ENCODE peak calls at places on chromosomes 6 and 20, in six cellular contexts. W, E, L, A, R and F are unnamed samples. For H3K4me1, the result is how much of the 10 kb centered on the place peaks cover.

GRCh38 chr20:57737349-57737748 is 27.5 kb upstream of the PMEPA1 start:
- ATAC-seq in W (no peak), E (no peak), R (no peak), L (no peak), A (no peak), F (no peak)

GRCh38 chr20:61874421-61875068 is 191.1 kb downstream of the TAF4 start:
- ATAC-seq in E (no peak), L (no peak), A (peak), W (peak), R (peak), F (no peak)

GRCh38 chr6:130602151-130602770 is 224.9 kb upstream of the SMLR1 start:
- ATAC-seq in W (peak), L (no peak), R (no peak), E (no peak), A (no peak), F (no peak)

GRCh38 chr6:25181923-25182322 is 97.3 kb upstream of the CARMIL1 start:
- ATAC-seq in E (peak), A (no peak), R (peak), L (peak), W (no peak), F (no peak)

GRCh38 chr6:121794630-121795029 is 359.2 kb downstream of the GJA1 start:
- ATAC-seq in W (peak), L (no peak), E (no peak), A (no peak), R (no peak), F (no peak)

GRCh38 chr20:52682271-52682670 is 289.9 kb upstream of the TSHZ2 start:
- ATAC-seq in W (no peak), E (peak), A (no peak), L (no peak), R (no peak), F (no peak)

GRCh38 chr20:371755-372542 is 8.6 kb upstream of the TRIB3 start:
- ATAC-seq in R (peak), L (no peak), A (peak), E (peak), W (peak), F (peak)

GRCh38 chr20:23161244-23161875 is 75.2 kb upstream of the CD93 start:
- ATAC-seq in L (peak), W (no peak), A (peak), R (no peak), E (no peak), F (no peak)

GRCh38 chr20:1207293-1207884 is 4.1 kb downstream of the C20orf202 start:
- ATAC-seq in L (peak), E (no peak), W (peak), R (no peak), A (peak), F (no peak)

GRCh38 chr6:141403827-141404226 is 728.9 kb upstream of the GJE1 start:
- ATAC-seq in W (no peak), A (no peak), L (no peak), E (no peak), R (no peak), F (no peak)

GRCh38 chr6:44234101-44235090 is 11.0 kb downstream of the SLC29A1 start:
- ATAC-seq in E (peak), W (peak), L (peak), A (peak), R (peak), F (peak)

GRCh38 chr20:22576273-22576672 is 8.1 kb downstream of the FOXA2 start:
- ATAC-seq in E (no peak), R (no peak), L (no peak), W (no peak), A (no peak), F (no peak)

GRCh38 chr6:151317206-151317994 is 74.0 kb downstream of the ZBTB2 start:
- ATAC-seq in R (peak), E (no peak), L (no peak), A (no peak), W (peak), F (no peak)

GRCh38 chr20:14336667-14337066 is 745 bp downstream of the FLRT3 start:
- ATAC-seq in L (peak), R (peak), E (no peak), A (no peak), W (peak), F (no peak)

GRCh38 chr20:14334306-14334930 is 3.0 kb downstream of the FLRT3 start:
- ATAC-seq in R (peak), L (peak), A (no peak), E (peak), W (peak), F (no peak)

GRCh38 chr20:14335122-14335521 is 2.3 kb downstream of the FLRT3 start:
- ATAC-seq in R (no peak), L (peak), E (no peak), A (no peak), W (no peak), F (no peak)

GRCh38 chr20:14333734-14334133 is 3.7 kb downstream of the FLRT3 start:
- ATAC-seq in W (no peak), A (no peak), E (no peak), L (peak), R (no peak), F (no peak)

GRCh38 chr20:14337400-14338171 is at the start of gene FLRT3:
- ATAC-seq in L (peak), W (peak), R (peak), E (peak), A (no peak), F (peak)
- H3K4me3 ChIP-seq in L (no peak), W (peak), R (peak), E (no peak), A (no peak), F (peak)

GRCh38 chr6:42041131-42042055 is 8.9 kb upstream of the TAF8 start:
- ATAC-seq in W (no peak), E (no peak), R (no peak), A (no peak), L (no peak), F (no peak)

GRCh38 chr6:42042108-42042507 is 8.2 kb upstream of the TAF8 start:
- ATAC-seq in R (no peak), A (no peak), W (no peak), E (no peak), L (no peak), F (no peak)

GRCh38 chr6:42043787-42044475 is 6.4 kb upstream of the TAF8 start:
- ATAC-seq in E (peak), R (peak), L (peak), W (peak), A (peak), F (peak)

GRCh38 chr6:42038163-42038562 is 12.2 kb upstream of the TAF8 start:
- ATAC-seq in L (no peak), R (no peak), A (no peak), W (no peak), E (no peak), F (no peak)

DNA sequence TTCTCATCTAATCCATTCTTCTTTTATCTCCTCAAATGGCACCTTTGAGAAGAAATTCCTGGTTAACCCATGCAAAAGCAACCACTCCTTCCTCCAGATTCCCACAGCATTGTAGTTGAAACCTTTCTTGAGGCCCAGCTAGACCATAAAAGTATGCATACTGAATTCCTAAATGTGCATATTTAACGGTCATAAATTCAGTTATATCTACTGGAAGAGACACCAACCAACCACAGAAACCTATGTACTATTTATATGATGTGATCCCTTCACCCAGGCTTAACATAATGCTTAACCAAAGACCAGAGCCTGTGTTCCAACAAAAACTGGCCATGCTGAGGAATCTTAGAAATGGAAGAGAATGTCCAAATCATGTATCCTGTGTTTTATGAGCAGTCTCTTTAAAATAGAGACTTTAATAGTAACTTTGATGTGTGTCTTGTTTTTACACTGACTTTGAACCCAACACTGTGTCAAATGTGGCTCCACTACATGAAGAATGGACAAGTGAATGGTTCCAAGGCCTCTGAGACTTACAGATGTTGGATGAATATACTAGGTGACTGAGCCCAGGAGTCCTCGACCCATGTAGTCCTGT is 11.4 kb upstream of the TAF8 start:
- ATAC-seq in A (peak), E (no peak), L (no peak), R (no peak), W (no peak), F (no peak)
- H3K4me1 ChIP-seq in A (under half), E (half or more), L (under half), R (under half), W (under half), F (under half)

DNA sequence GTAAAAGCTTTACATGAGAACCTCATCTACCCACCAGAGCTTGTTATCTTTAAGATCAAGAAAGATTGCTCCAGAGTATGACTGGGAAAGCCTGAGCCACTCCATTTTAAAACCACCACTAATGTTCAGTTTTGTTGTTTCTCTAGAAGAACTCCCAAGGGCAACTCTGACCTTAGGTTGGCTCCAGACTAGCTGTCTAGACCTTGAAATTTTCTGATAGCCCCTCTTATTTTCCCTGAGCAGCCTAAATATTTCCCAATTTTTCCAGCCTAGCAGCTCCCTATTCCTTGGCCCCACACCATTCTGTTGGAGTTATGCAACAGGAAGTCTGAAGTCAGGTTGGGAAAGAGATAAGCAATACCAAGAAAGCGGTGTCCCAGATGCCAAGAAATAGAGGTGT is 84.7 kb upstream of the TCF21 start:
- ATAC-seq in L (no peak), E (no peak), R (no peak), W (no peak), A (no peak), F (peak)
- TF ChIP-seq EP300 in L (no peak), E (no peak), R (no peak), W (no peak), A (no peak), F (no peak)

GRCh38 chr6:10759884-10760329 is 12.3 kb downstream of the TMEM14B start:
- ATAC-seq in W (peak), A (no peak), R (no peak), E (no peak), L (no peak), F (peak)
- H3K4me3 ChIP-seq in W (no peak), A (no peak), R (no peak), E (no peak), L (no peak), F (no peak)

GRCh38 chr6:163844761-163845160 is 430.2 kb downstream of the QKI start:
- ATAC-seq in E (no peak), L (no peak), R (no peak), A (peak), W (no peak), F (no peak)
- H3K4me1 ChIP-seq in E (under half), L (under half), R (under half), A (under half), W (under half), F (under half)

GRCh38 chr6:7479801-7480266 is 61.6 kb upstream of the DSP start:
- ATAC-seq in W (peak), L (no peak), E (peak), A (peak), R (peak), F (no peak)
- TF ChIP-seq EP300 in W (no peak), L (no peak), E (no peak), A (no peak), R (no peak), F (no peak)

GRCh38 chr20:25052255-25053206 is 5.4 kb downstream of the ACSS1 start:
- ATAC-seq in E (no peak), W (no peak), A (no peak), R (no peak), L (peak), F (peak)
- H3K4me3 ChIP-seq in E (no peak), W (no peak), A (no peak), R (no peak), L (peak), F (peak)

GRCh38 chr6:45438849-45439406 is 61.2 kb upstream of the SUPT3H start:
- ATAC-seq in W (no peak), A (peak), R (no peak), E (no peak), L (no peak), F (peak)

GRCh38 chr6:45436544-45437440 is 59.1 kb upstream of the SUPT3H start:
- ATAC-seq in R (no peak), W (no peak), E (no peak), L (peak), A (peak), F (peak)

GRCh38 chr6:45439459-45439858 is 61.7 kb upstream of the SUPT3H start:
- ATAC-seq in L (no peak), R (no peak), A (peak), E (no peak), W (no peak), F (no peak)

GRCh38 chr6:45437441-45437820 is 59.7 kb upstream of the SUPT3H start:
- ATAC-seq in W (no peak), R (no peak), L (no peak), A (no peak), E (no peak), F (no peak)

DNA sequence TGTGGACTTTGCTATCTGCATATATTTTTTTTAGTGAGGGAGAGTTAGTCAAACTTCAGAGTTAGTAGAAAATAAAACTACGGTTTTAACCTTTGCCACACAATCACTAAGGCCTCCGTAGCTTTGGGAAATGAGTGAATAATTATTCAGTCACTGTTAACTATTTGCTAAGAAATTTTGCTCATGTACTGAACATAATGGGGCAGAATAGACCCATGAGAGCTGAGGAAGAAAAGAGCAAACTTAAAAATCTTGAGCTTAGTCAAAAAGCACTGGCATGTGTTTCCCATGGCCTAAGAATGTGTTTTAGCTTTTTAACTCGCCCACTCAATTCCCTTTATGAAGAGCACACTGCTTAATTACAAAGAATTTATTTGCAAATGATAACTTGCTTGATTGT is 60.4 kb upstream of the SUPT3H start:
- ATAC-seq in L (no peak), W (no peak), R (no peak), A (no peak), E (no peak), F (no peak)
- H3K4me1 ChIP-seq in L (under half), W (under half), R (under half), A (under half), E (under half), F (under half)